ENCODE peak calls at places on chromosomes 2 and 18, in five cellular contexts. H, D, F, C and K are unnamed samples.

GRCh38 chr18:37662546-37663339 is 97.1 kb upstream of the CELF4 start:
- DNase-seq in H (no peak), D (no peak), F (no peak), C (no peak), K (no peak)

GRCh38 chr2:102735431-102736130 is 26.2 kb upstream of the TMEM182 start:
- DNase-seq in H (no peak), D (peak), F (no peak), C (no peak), K (no peak)

GRCh38 chr2:227504700-227505099 is 32.7 kb downstream of the AGFG1 start:
- DNase-seq in H (no peak), D (no peak), F (no peak), C (no peak), K (no peak)

GRCh38 chr2:149180226-149180875 is 141.9 kb downstream of the LYPD6B start:
- DNase-seq in H (no peak), D (no peak), F (no peak), C (no peak), K (no peak)

GRCh38 chr2:100271210-100271609 is 51.1 kb downstream of the LONRF2 start:
- DNase-seq in H (no peak), D (no peak), F (no peak), C (no peak), K (no peak)

GRCh38 chr2:71832844-71833243 is 314.8 kb downstream of the CYP26B1 start:
- DNase-seq in H (no peak), D (no peak), F (no peak), C (no peak), K (no peak)

GRCh38 chr2:73292906-73293533 is 328 bp downstream of the EGR4 start:
- DNase-seq in H (no peak), D (no peak), F (no peak), C (no peak), K (no peak)

GRCh38 chr18:58992301-58993231 is 127.9 kb downstream of the ZNF532 start:
- DNase-seq in H (no peak), D (no peak), F (no peak), C (no peak), K (no peak)

GRCh38 chr2:173414823-173415322 is 60.2 kb downstream of the CDCA7 start:
- DNase-seq in H (no peak), D (no peak), F (no peak), C (no peak), K (no peak)

DNA sequence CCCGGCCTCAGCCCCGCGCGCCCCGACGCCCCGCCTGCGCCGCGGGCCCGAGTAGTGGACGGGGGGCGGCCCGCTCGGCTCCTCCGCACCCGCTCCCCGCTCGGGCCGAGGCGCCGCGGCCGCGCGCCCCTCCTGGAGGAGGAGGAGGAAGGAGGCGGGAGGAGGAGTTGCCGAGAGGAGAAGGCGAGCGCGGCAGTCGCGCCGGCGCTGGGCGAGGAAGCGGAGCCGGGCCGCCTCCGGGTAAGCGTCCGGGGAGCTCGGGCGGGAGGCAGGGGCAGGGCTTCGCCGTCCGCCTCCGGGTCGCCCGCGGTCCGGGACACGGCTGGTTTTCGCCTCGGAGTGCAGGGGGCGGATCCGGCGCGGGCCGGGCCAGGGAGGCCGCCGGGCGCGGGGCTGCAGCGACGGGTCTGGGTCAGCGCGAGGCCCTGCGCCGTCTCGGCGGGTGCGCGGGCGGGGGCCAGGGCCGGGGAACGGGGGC is at the start of gene SOCS6:
- DNase-seq in H (peak), D (peak), F (peak), C (peak), K (peak)
- TF ChIP-seq POLR2A in H (peak), D (peak), F (no peak), C (no peak), K (peak)

GRCh38 chr18:51195086-51195601 is 2.3 kb downstream of the MEX3C start:
- DNase-seq in H (no peak), D (no peak), F (no peak), C (no peak), K (no peak)

GRCh38 chr18:51196811-51197660 is 445 bp downstream of the MEX3C start:
- DNase-seq in H (no peak), D (peak), F (peak), C (peak), K (peak)

GRCh38 chr18:51195602-51196115 is 1.8 kb downstream of the MEX3C start:
- DNase-seq in H (no peak), D (peak), F (no peak), C (no peak), K (no peak)

GRCh38 chr18:51196116-51196810 is 1.2 kb downstream of the MEX3C start:
- DNase-seq in H (peak), D (peak), F (peak), C (no peak), K (peak)

DNA sequence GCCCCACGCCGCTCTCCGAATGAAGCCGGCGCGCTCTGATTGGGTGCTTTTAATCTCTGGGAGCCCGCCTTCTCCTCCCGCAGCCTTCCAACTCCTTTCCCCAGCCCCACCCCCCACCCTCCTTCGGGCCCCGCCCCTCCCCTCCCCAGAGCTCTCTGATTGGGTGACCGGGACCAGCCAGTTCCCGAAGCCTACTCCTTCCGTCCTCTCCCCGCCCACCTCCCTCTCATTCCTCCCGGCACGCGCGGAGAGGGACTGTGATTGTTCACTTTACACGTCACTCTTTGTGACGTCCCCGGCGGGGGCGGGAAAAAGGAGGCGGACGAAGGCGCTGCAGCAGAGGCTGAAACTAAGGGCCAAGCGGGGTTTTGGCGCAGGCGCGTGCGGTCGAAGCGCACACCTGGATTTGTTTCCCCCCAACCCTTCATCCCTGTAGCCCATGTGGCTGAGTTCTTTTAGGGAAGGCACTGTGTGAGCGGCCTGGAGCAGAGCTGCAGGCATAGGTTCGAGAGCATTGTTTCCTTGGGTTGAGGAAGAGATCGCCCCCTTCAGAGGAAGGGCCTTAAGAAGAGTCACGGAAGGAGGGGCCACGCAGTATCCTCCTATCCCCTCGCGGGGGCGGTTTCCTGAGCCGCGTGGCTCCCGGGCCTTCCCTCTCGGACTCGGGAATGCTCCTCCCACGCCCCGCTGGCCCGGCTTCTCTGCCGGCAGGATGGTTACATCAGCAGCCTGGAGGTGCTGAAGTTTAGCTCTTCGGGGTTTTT is at the start of gene MEX3C:
- DNase-seq in H (peak), D (peak), F (peak), C (peak), K (peak)
- TF ChIP-seq POLR2A in H (peak), D (peak), F (peak), C (peak), K (no peak)

GRCh38 chr2:237859533-237860272 is at the start of gene RAMP1:
- DNase-seq in H (no peak), D (no peak), F (no peak), C (no peak), K (no peak)
- TF ChIP-seq POLR2A in H (peak), D (no peak), F (no peak), C (no peak), K (no peak)

GRCh38 chr2:201232125-201232815 is 28.1 kb upstream of the CASP8 start:
- DNase-seq in H (peak), D (peak), F (peak), C (peak), K (peak)
- TF ChIP-seq POLR2A in H (no peak), D (no peak), F (no peak), C (no peak), K (no peak)

DNA sequence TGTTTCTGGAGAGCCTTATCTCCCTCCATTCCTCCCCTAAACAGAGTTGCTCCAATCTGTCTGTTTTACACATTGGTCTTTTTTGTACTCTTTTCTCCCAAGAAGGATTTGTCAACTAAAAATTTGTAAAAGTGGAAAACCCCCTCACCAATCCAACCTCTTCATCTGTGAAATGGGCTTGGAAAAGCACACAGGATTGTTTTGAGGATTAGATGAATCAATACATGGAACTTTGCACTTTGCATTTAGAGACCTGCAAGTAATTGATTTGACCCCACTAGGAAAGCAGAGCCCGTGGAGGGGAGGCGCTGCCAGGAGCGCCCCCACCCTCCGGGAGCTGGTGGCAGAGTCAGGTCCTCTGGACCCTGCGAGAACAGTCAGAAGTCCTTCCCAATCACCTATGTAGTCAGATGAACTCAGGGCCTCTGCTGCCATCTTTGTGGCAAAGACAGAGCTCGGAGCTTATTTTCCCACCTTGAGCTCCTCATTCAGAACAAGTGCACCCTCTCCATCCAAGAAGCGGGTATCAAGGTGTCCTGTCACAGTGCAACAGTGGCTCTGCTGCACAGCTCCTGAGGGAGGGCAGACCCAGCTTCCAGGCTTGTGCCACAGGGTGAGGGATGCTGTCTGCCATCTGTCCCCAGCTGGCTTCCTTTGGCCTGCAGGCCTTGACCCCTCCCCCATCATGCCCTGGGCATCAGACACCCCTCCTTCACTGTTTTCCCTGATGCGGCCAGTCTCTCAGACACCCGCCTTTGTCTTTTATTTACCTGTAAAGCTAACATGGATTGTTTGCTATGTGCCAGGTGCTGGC is 1.7 kb upstream of the TMEM185B start:
- DNase-seq in H (no peak), D (no peak), F (no peak), C (no peak), K (peak)
- TF ChIP-seq POLR2A in H (no peak), D (no peak), F (no peak), C (no peak), K (no peak)

GRCh38 chr18:2627821-2628276 is 27.7 kb upstream of the SMCHD1 start:
- DNase-seq in H (no peak), D (no peak), F (no peak), C (no peak), K (no peak)
- TF ChIP-seq POLR2A in H (no peak), D (no peak), F (no peak), C (no peak), K (no peak)

GRCh38 chr2:22078701-22079100 is 954.9 kb downstream of the TDRD15 start:
- DNase-seq in H (no peak), D (no peak), F (no peak), C (no peak), K (no peak)
- TF ChIP-seq POLR2A in H (no peak), D (no peak), F (no peak), C (no peak), K (no peak)

GRCh38 chr2:20108655-20109396 is 57.4 kb upstream of the LAPTM4A start:
- DNase-seq in H (no peak), D (peak), F (no peak), C (no peak), K (no peak)
- TF ChIP-seq POLR2A in H (no peak), D (no peak), F (no peak), C (no peak), K (no peak)

GRCh38 chr2:106882658-106883057 is 3.3 kb downstream of the ST6GAL2 start:
- DNase-seq in H (no peak), D (no peak), F (no peak), C (no peak), K (peak)

GRCh38 chr2:106878206-106878605 is 7.8 kb downstream of the ST6GAL2 start:
- DNase-seq in H (no peak), D (no peak), F (no peak), C (no peak), K (peak)

GRCh38 chr2:106876699-106877098 is 9.3 kb downstream of the ST6GAL2 start:
- DNase-seq in H (no peak), D (no peak), F (no peak), C (no peak), K (no peak)
- TF ChIP-seq POLR2A in H (no peak), D (no peak), F (no peak), C (no peak), K (no peak)